ENCODE peak calls at places on chromosomes 3 and 15, in seven cellular contexts. F is brain microvascular endothelial cell; H is T-helper 9 cell; L is AG08396; O is AG10803; Q is MCF 10A; Z is activated CD8-positive, alpha-beta memory T cell treated with anti-CD3 and anti-CD28 coated beads for 4 hours. U is an unnamed sample.

GRCh38 chr3:61030469-61031035 is 220.7 kb downstream of the FHIT start:
- DNase-seq in Z (no peak), L (no peak), Q (peak), F (peak), H (no peak), O (no peak), U (no peak)

GRCh38 chr3:110419096-110419495 is 652.5 kb upstream of the NECTIN3 start:
- DNase-seq in L (no peak), F (no peak), Z (no peak), Q (peak), H (no peak), O (no peak), U (no peak)

GRCh38 chr3:181700168-181701087 is 11.3 kb upstream of the SOX2 start:
- DNase-seq in F (peak), L (peak), O (peak), Q (peak), H (peak), Z (no peak), U (no peak)

GRCh38 chr3:190865828-190866227 is 3.3 kb upstream of the GMNC start:
- DNase-seq in F (no peak), Q (peak), O (no peak), Z (no peak), L (no peak), H (no peak), U (no peak)

GRCh38 chr3:69119138-69119537 is 3.3 kb downstream of the LMOD3 start:
- DNase-seq in O (no peak), L (no peak), F (no peak), Q (no peak), H (no peak), Z (no peak), U (no peak)

GRCh38 chr15:43212299-43212698 is 8.5 kb downstream of the EPB42 start:
- DNase-seq in F (no peak), L (no peak), H (no peak), Z (no peak), Q (no peak), O (no peak), U (no peak)

GRCh38 chr3:10437272-10437994 is 68.0 kb downstream of the ATP2B2 start:
- DNase-seq in L (peak), F (peak), Q (no peak), O (peak), H (peak), Z (peak), U (peak)

GRCh38 chr3:14300721-14301377 is 101.6 kb upstream of the SLC6A6 start:
- DNase-seq in H (no peak), Q (no peak), L (no peak), O (peak), F (no peak), Z (no peak), U (no peak)

GRCh38 chr15:87287156-87287555 is 969.4 kb downstream of the NTRK3 start:
- DNase-seq in O (peak), L (no peak), H (no peak), Q (peak), F (peak), Z (no peak), U (no peak)

GRCh38 chr3:48696156-48696555 is 10.4 kb upstream of the NCKIPSD start:
- DNase-seq in H (no peak), Q (no peak), F (no peak), O (no peak), L (no peak), Z (no peak), U (no peak)

GRCh38 chr15:39447881-39448280 is 133.0 kb upstream of the THBS1 start:
- DNase-seq in O (no peak), L (no peak), F (no peak), H (no peak), Z (no peak), Q (no peak), U (no peak)

GRCh38 chr15:31561156-31561555 is 234.5 kb downstream of the KLF13 start:
- DNase-seq in F (no peak), Q (no peak), O (no peak), H (no peak), Z (no peak), L (no peak), U (no peak)

GRCh38 chr3:127706785-127707351 is 34.1 kb downstream of the ABTB1 start:
- DNase-seq in L (no peak), O (no peak), Q (no peak), Z (no peak), F (no peak), H (no peak), U (no peak)

GRCh38 chr15:95169701-95170459 is 938.5 kb downstream of the MCTP2 start:
- DNase-seq in F (no peak), Q (no peak), L (peak), O (peak), H (no peak), Z (no peak), U (peak)